ENCODE peak calls at places on chromosomes 13 and 19, in four cellular contexts. B is central memory CD8-positive, alpha-beta T cell; P is gastroesophageal sphincter; J is psoas muscle. O is an unnamed sample.

GRCh38 chr13:34914416-34914815 is 27.7 kb upstream of the NBEA start:
- ATAC-seq in B (no peak), P (no peak), J (no peak), O (no peak)

GRCh38 chr19:2309734-2310362 is 1.9 kb upstream of the LINGO3 start:
- ATAC-seq in B (no peak), P (no peak), J (peak), O (no peak)

GRCh38 chr19:33227242-33227650 is 1.6 kb upstream of the SLC7A10 start:
- ATAC-seq in B (no peak), P (no peak), J (no peak), O (no peak)

GRCh38 chr13:38417727-38418126 is 68.1 kb downstream of the UFM1 start:
- ATAC-seq in B (no peak), P (no peak), J (no peak), O (peak)

GRCh38 chr13:74021507-74021906 is 112.7 kb downstream of the KLF12 start:
- ATAC-seq in B (no peak), P (no peak), J (no peak), O (no peak)

GRCh38 chr19:33513424-33513823 is 8.2 kb downstream of the PEPD start:
- ATAC-seq in B (no peak), P (no peak), J (no peak), O (no peak)

GRCh38 chr13:110006304-110006703 is 219.9 kb upstream of the IRS2 start:
- ATAC-seq in B (no peak), P (no peak), J (peak), O (no peak)

GRCh38 chr13:30033681-30034447 is 183.4 kb upstream of the UBL3 start:
- ATAC-seq in B (no peak), P (no peak), J (no peak), O (peak)

GRCh38 chr19:2081873-2082810 is 14.0 kb downstream of the MOB3A start:
- ATAC-seq in B (peak), P (peak), J (no peak), O (peak)

GRCh38 chr19:12162513-12162881 is 399 bp upstream of the ZNF136 start:
- ATAC-seq in B (peak), P (no peak), J (no peak), O (peak)

GRCh38 chr19:47445937-47446402 is 25.7 kb downstream of the SLC8A2 start:
- ATAC-seq in B (peak), P (peak), J (no peak), O (peak)

GRCh38 chr13:91311491-91311890 is 36.0 kb upstream of the MIR17HG start:
- ATAC-seq in B (no peak), P (no peak), J (no peak), O (no peak)

GRCh38 chr19:17243854-17244617 is 1.7 kb downstream of the NR2F6 start:
- ATAC-seq in B (no peak), P (peak), J (peak), O (no peak)

GRCh38 chr13:28679628-28680027 is 20.7 kb downstream of the POMP start:
- ATAC-seq in B (no peak), P (no peak), J (no peak), O (no peak)

GRCh38 chr13:27022571-27023311 is 148.9 kb downstream of the USP12 start:
- ATAC-seq in B (no peak), P (peak), J (no peak), O (peak)

GRCh38 chr19:383922-384800 is 24.8 kb downstream of the C2CD4C start:
- ATAC-seq in B (no peak), P (no peak), J (peak), O (peak)

O was measured in activated T-helper 17 cell treated with anti-CD3 and anti-CD28 coated beads, Interleukin-2, amount 50 U/mL, for 72 hours.